ENCODE peak calls at places on chromosomes 6 and 20, in eight cellular contexts. N is endothelial cell of umbilical vein, X is keratinocyte, Z is astrocyte, I is dorsolateral prefrontal cortex, J is brain microvascular endothelial cell, Q is PC-3, E is psoas muscle. L is an unnamed sample.

GRCh38 chr6:33566182-33567084 is 13.6 kb downstream of the BAK1 start:
- DNase-seq in N (no peak), X (no peak), Z (peak), I (no peak), J (peak), Q (peak), E (no peak), L (peak)

GRCh38 chr6:37910998-37911397 is 91.5 kb downstream of the ZFAND3 start:
- DNase-seq in N (no peak), X (no peak), Z (no peak), I (no peak), J (no peak), Q (no peak), E (no peak), L (no peak)

GRCh38 chr20:20321134-20321533 is 46.8 kb upstream of the INSM1 start:
- DNase-seq in N (no peak), X (no peak), Z (no peak), I (no peak), J (no peak), Q (peak), E (no peak), L (no peak)

GRCh38 chr6:15935661-15936060 is 193.2 kb upstream of the MYLIP start:
- DNase-seq in N (no peak), X (no peak), Z (no peak), I (no peak), J (no peak), Q (no peak), E (no peak), L (no peak)

GRCh38 chr20:56781108-56781739 is 152.1 kb downstream of the TFAP2C start:
- DNase-seq in N (no peak), X (no peak), Z (no peak), I (no peak), J (no peak), Q (no peak), E (peak), L (no peak)

GRCh38 chr20:32037929-32038328 is 14.1 kb upstream of the HCK start:
- DNase-seq in N (no peak), X (no peak), Z (peak), I (no peak), J (peak), Q (no peak), E (no peak), L (no peak)

GRCh38 chr20:39090881-39091280 is 128.7 kb downstream of the DHX35 start:
- DNase-seq in N (no peak), X (no peak), Z (no peak), I (no peak), J (no peak), Q (no peak), E (no peak), L (no peak)

GRCh38 chr6:4973972-4974885 is 29.6 kb downstream of the RPP40 start:
- DNase-seq in N (no peak), X (no peak), Z (peak), I (no peak), J (peak), Q (peak), E (peak), L (no peak)

GRCh38 chr6:105642708-105643107 is 239.8 kb upstream of the PREP start:
- DNase-seq in N (no peak), X (peak), Z (peak), I (no peak), J (no peak), Q (peak), E (no peak), L (peak)

GRCh38 chr6:12010635-12011275 is 1.4 kb upstream of the HIVEP1 start:
- DNase-seq in N (no peak), X (no peak), Z (no peak), I (peak), J (peak), Q (no peak), E (peak), L (peak)

GRCh38 chr6:54640911-54641310 is 205.7 kb upstream of the FAM83B start:
- DNase-seq in N (no peak), X (no peak), Z (no peak), I (no peak), J (no peak), Q (no peak), E (no peak), L (no peak)

GRCh38 chr6:16854986-16855385 is 93.7 kb upstream of the ATXN1 start:
- DNase-seq in N (no peak), X (no peak), Z (peak), I (no peak), J (no peak), Q (peak), E (no peak), L (no peak)

GRCh38 chr6:44129841-44130322 is 2.5 kb downstream of the TMEM63B start:
- DNase-seq in N (no peak), X (no peak), Z (no peak), I (no peak), J (no peak), Q (no peak), E (no peak), L (no peak)

GRCh38 chr6:90406957-90407356 is 110.3 kb upstream of the BACH2 start:
- DNase-seq in N (no peak), X (peak), Z (peak), I (no peak), J (peak), Q (peak), E (no peak), L (peak)

GRCh38 chr6:104623052-104623690 is 236.5 kb downstream of the HACE1 start:
- DNase-seq in N (no peak), X (no peak), Z (no peak), I (peak), J (no peak), Q (peak), E (no peak), L (no peak)

GRCh38 chr6:30238178-30238795 is 25.1 kb upstream of the TRIM26 start:
- DNase-seq in N (no peak), X (no peak), Z (peak), I (no peak), J (peak), Q (peak), E (no peak), L (no peak)

GRCh38 chr6:73695619-73696421 is at the start of gene CD109:
- DNase-seq in N (peak), X (no peak), Z (peak), I (peak), J (peak), Q (peak), E (peak), L (peak)

GRCh38 chr6:56637640-56638039 is 5.0 kb downstream of the DST start:
- DNase-seq in N (peak), X (peak), Z (peak), I (no peak), J (peak), Q (peak), E (no peak), L (peak)

GRCh38 chr6:44771647-44772415 is 384.3 kb downstream of the CDC5L start:
- DNase-seq in N (no peak), X (no peak), Z (no peak), I (no peak), J (no peak), Q (no peak), E (no peak), L (no peak)

GRCh38 chr20:33803921-33804337 is 7.2 kb upstream of the CHMP4B start:
- DNase-seq in N (peak), X (no peak), Z (peak), I (no peak), J (peak), Q (peak), E (no peak), L (peak)

GRCh38 chr6:90184334-90185298 is 112.0 kb downstream of the BACH2 start:
- DNase-seq in N (peak), X (peak), Z (peak), I (no peak), J (peak), Q (peak), E (no peak), L (peak)

GRCh38 chr20:42435230-42435629 is 754.5 kb downstream of the PTPRT start:
- DNase-seq in N (no peak), X (no peak), Z (no peak), I (no peak), J (no peak), Q (no peak), E (no peak), L (no peak)

GRCh38 chr6:168662301-168662936 is 221.4 kb downstream of the SMOC2 start:
- DNase-seq in N (no peak), X (no peak), Z (no peak), I (no peak), J (no peak), Q (no peak), E (no peak), L (no peak)

GRCh38 chr6:47453372-47453936 is 24.1 kb upstream of the CD2AP start:
- DNase-seq in N (no peak), X (no peak), Z (no peak), I (no peak), J (no peak), Q (peak), E (no peak), L (no peak)

DNA sequence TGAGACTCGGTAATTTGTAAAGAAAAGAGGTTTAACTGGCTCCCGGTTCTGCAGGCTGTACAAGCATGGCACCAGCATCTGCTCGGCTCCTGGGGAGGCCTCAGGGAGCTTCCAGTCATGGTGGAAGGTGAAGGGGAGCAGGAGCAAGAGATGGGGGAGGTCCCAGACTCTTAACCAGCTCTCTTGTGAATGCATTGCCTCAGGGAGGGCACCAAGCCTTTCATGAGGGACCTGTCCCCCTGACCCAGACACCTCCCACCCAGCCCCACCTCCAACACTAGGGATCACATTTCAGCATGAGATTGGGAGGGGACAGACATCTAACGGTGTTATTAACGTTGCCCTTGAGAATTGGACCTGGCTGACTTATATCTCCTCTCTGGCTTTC is 68.6 kb downstream of the PTPN1 start:
- DNase-seq in N (no peak), X (no peak), Z (no peak), I (no peak), J (no peak), Q (no peak), E (no peak), L (no peak)
- H3K27ac ChIP-seq in N (no peak), X (no peak), Z (no peak), I (no peak), J (no peak), Q (no peak), E (peak), L (peak)

GRCh38 chr6:6861995-6862394 is 245.8 kb upstream of the RREB1 start:
- DNase-seq in N (no peak), X (no peak), Z (no peak), I (no peak), J (no peak), Q (no peak), E (no peak), L (no peak)

GRCh38 chr6:6861346-6861745 is 246.4 kb upstream of the RREB1 start:
- DNase-seq in N (no peak), X (no peak), Z (no peak), I (no peak), J (no peak), Q (no peak), E (no peak), L (no peak)

GRCh38 chr6:6866656-6867390 is 240.9 kb upstream of the RREB1 start:
- DNase-seq in N (no peak), X (no peak), Z (no peak), I (no peak), J (no peak), Q (no peak), E (no peak), L (no peak)

GRCh38 chr6:6865601-6866000 is 242.2 kb upstream of the RREB1 start:
- DNase-seq in N (no peak), X (no peak), Z (no peak), I (no peak), J (no peak), Q (no peak), E (no peak), L (no peak)

GRCh38 chr6:6863957-6864639 is 243.7 kb upstream of the RREB1 start:
- DNase-seq in N (no peak), X (no peak), Z (no peak), I (no peak), J (no peak), Q (no peak), E (no peak), L (no peak)
- TF ChIP-seq CTCF in N (no peak), X (no peak), Z (no peak), I (no peak), J (no peak), Q (no peak), E (no peak), L (no peak)

GRCh38 chr6:85677243-85677956 is 34.7 kb upstream of the SYNCRIP start:
- DNase-seq in N (peak), X (peak), Z (no peak), I (no peak), J (no peak), Q (no peak), E (no peak), L (no peak)
- H3K27ac ChIP-seq in N (peak), X (peak), Z (peak), I (no peak), J (peak), Q (no peak), E (peak), L (no peak)

GRCh38 chr20:22581437-22582385 is 2.7 kb downstream of the FOXA2 start:
- DNase-seq in N (no peak), X (no peak), Z (no peak), I (no peak), J (no peak), Q (no peak), E (no peak), L (no peak)

GRCh38 chr20:22584630-22584921 is 204 bp upstream of the FOXA2 start:
- DNase-seq in N (no peak), X (no peak), Z (no peak), I (no peak), J (no peak), Q (peak), E (no peak), L (peak)

GRCh38 chr20:22582386-22582959 is 1.9 kb downstream of the FOXA2 start:
- DNase-seq in N (no peak), X (no peak), Z (no peak), I (no peak), J (no peak), Q (no peak), E (no peak), L (no peak)

GRCh38 chr20:22583773-22584629 is at the start of gene FOXA2:
- DNase-seq in N (no peak), X (no peak), Z (no peak), I (no peak), J (no peak), Q (peak), E (no peak), L (peak)

GRCh38 chr20:22582960-22583772 is 1.2 kb downstream of the FOXA2 start:
- DNase-seq in N (no peak), X (no peak), Z (no peak), I (no peak), J (no peak), Q (peak), E (no peak), L (no peak)
- TF ChIP-seq CTCF in N (no peak), X (no peak), Z (no peak), I (no peak), J (no peak), Q (peak), E (no peak), L (peak)

GRCh38 chr6:159169557-159170332 is 545 bp downstream of the FNDC1 start:
- DNase-seq in N (peak), X (no peak), Z (peak), I (no peak), J (peak), Q (no peak), E (peak), L (no peak)
- H3K27ac ChIP-seq in N (no peak), X (no peak), Z (no peak), I (no peak), J (no peak), Q (no peak), E (no peak), L (no peak)

DNA sequence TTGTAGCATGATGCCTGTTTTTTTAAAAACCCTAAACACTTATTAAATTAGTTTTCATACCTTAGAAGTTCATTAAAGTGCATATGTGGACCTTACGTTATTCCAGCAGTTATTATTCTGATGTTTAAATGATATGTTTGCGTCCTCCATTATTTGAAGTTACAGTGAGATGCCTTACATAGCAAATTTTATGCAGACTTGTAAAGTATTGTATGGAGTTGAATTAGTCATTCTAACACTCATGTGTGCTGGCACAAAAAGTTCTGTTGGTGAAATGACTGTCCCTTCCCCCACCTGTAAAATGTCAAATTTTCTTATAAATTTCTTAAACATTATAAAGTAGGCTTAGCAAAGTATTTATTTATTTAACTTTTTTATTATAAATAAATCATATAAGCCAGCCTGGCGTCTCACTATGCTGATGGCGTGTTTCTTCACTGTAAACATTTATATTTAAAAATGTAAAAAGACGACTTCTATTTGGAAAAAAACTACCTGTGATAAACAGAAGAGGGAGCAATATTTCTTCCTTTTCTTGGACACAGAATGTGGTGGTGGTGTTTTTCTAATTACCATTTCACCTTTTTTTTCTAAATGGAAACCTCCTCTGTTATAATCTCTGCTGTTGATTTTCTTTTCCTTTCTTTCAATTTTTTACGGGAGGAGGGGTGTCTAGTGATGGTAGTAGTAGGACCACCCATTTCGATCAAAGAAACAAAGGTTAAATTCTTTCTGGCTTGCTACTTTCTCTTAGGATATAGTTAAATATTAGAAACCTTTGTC is 155.4 kb downstream of the RFPL4B start:
- DNase-seq in N (peak), X (no peak), Z (peak), I (no peak), J (no peak), Q (peak), E (no peak), L (peak)
- TF ChIP-seq CTCF in N (peak), X (no peak), Z (peak), I (peak), J (peak), Q (peak), E (no peak), L (no peak)

L was measured in RWPE1.